ENCODE peak calls at places on chromosomes 1 and 21, in six cellular contexts. M is esophagus squamous epithelium, F is H1, Z is breast epithelium, C is A549, X is tibial nerve. H is an unnamed sample.

GRCh38 chr1:27487927-27488522 is 1.9 kb downstream of the WASF2 start:
- DNase-seq in M (no peak), F (no peak), Z (no peak), C (no peak), X (no peak), H (no peak)

GRCh38 chr1:205766570-205766969 is 8.7 kb downstream of the RAB29 start:
- DNase-seq in M (no peak), F (no peak), Z (no peak), C (no peak), X (no peak), H (no peak)

GRCh38 chr1:4655674-4656532 is 1.5 kb downstream of the AJAP1 start:
- DNase-seq in M (no peak), F (no peak), Z (no peak), C (peak), X (peak), H (no peak)

GRCh38 chr21:41361786-41362604 is at the start of gene MX2:
- DNase-seq in M (peak), F (no peak), Z (peak), C (no peak), X (peak), H (peak)

GRCh38 chr1:205515781-205516253 is 11.3 kb downstream of the CDK18 start:
- DNase-seq in M (no peak), F (no peak), Z (no peak), C (no peak), X (no peak), H (no peak)

GRCh38 chr21:31447477-31447876 is 103.4 kb upstream of the TIAM1 start:
- DNase-seq in M (no peak), F (no peak), Z (no peak), C (no peak), X (no peak), H (no peak)

GRCh38 chr1:9249534-9250335 is 15.2 kb downstream of the H6PD start:
- DNase-seq in M (no peak), F (no peak), Z (no peak), C (peak), X (no peak), H (peak)

GRCh38 chr21:32474179-32475059 is 61.9 kb downstream of the EVA1C start:
- DNase-seq in M (no peak), F (no peak), Z (no peak), C (no peak), X (no peak), H (peak)

GRCh38 chr1:58447047-58447446 is 99.5 kb downstream of the OMA1 start:
- DNase-seq in M (no peak), F (no peak), Z (no peak), C (no peak), X (no peak), H (no peak)

GRCh38 chr1:41751804-41752513 is 166.8 kb downstream of the HIVEP3 start:
- DNase-seq in M (no peak), F (no peak), Z (no peak), C (no peak), X (no peak), H (no peak)

GRCh38 chr1:151165281-151165737 is 393 bp downstream of the LYSMD1 start:
- DNase-seq in M (no peak), F (no peak), Z (no peak), C (peak), X (peak), H (no peak)

GRCh38 chr1:219465247-219466093 is 147.4 kb downstream of the ZC3H11B start:
- DNase-seq in M (no peak), F (no peak), Z (no peak), C (no peak), X (no peak), H (no peak)

GRCh38 chr1:46801323-46802055 is 2.6 kb downstream of the CYP4B1 start:
- DNase-seq in M (no peak), F (no peak), Z (no peak), C (no peak), X (no peak), H (no peak)

GRCh38 chr1:46800742-46801141 is 1.9 kb downstream of the CYP4B1 start:
- DNase-seq in M (no peak), F (no peak), Z (no peak), C (no peak), X (no peak), H (no peak)

GRCh38 chr1:46802901-46803574 is 4.2 kb downstream of the CYP4B1 start:
- DNase-seq in M (no peak), F (no peak), Z (no peak), C (no peak), X (no peak), H (no peak)

GRCh38 chr1:46804027-46804889 is 5.4 kb downstream of the CYP4B1 start:
- DNase-seq in M (no peak), F (no peak), Z (no peak), C (no peak), X (peak), H (no peak)

GRCh38 chr1:46802081-46802480 is 3.2 kb downstream of the CYP4B1 start:
- DNase-seq in M (no peak), F (no peak), Z (no peak), C (no peak), X (no peak), H (no peak)
- H3K27ac ChIP-seq in M (peak), F (no peak), Z (no peak), C (no peak), X (peak), H (no peak)

GRCh38 chr1:230142608-230143209 is 75.7 kb downstream of the GALNT2 start:
- DNase-seq in M (no peak), F (no peak), Z (no peak), C (no peak), X (no peak), H (no peak)
- TF ChIP-seq POLR2A in M (no peak), F (no peak), Z (no peak), C (no peak), X (no peak), H (no peak)

GRCh38 chr1:198638441-198638840 is 399 bp upstream of the PTPRC start:
- DNase-seq in M (no peak), F (no peak), Z (no peak), C (no peak), X (no peak), H (no peak)
- H3K27ac ChIP-seq in M (peak), F (no peak), Z (no peak), C (no peak), X (peak), H (peak)

GRCh38 chr1:16218674-16219071 is 6.2 kb upstream of the ARHGEF19 start:
- DNase-seq in M (no peak), F (no peak), Z (no peak), C (no peak), X (no peak), H (no peak)

GRCh38 chr1:16217061-16217785 is 4.8 kb upstream of the ARHGEF19 start:
- DNase-seq in M (peak), F (peak), Z (peak), C (peak), X (peak), H (peak)

GRCh38 chr1:16215882-16216753 is 3.7 kb upstream of the ARHGEF19 start:
- DNase-seq in M (peak), F (peak), Z (peak), C (peak), X (peak), H (peak)

GRCh38 chr1:16220101-16220500 is 7.6 kb upstream of the ARHGEF19 start:
- DNase-seq in M (no peak), F (no peak), Z (no peak), C (no peak), X (no peak), H (no peak)

DNA sequence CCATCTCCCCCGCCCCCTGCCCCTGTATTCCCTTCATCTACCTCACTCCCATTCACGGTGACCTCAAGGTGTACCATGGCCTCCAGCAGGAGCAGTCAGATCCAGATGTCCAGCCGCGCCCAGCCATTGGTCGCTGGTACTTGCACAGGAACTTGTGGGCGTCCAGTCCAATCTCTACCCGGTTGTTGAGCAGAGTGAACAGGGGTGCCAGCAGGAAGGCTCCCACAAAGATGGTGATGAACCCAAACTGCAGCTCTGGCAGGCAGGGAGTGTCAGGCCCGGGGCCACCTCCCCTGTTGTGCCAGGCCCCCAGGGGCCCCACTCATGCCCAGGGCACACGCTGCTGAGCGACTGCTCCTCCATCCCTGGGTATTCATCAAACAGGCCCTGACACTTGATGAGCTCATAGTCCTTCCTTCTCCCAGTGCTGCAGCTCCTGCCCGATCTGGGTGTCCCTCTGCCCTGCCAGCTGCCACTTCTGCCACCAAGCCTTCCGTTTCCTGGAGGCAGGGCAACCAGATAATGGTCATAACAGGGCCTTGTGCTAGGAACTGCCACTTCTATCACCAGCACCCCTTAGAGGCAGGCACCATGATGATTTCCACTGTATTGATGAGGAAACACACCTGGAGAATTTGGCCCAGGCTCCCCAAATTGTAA is 5.7 kb upstream of the ARHGEF19 start:
- DNase-seq in M (no peak), F (no peak), Z (no peak), C (no peak), X (no peak), H (no peak)
- TF ChIP-seq POLR2A in M (no peak), F (no peak), Z (no peak), C (no peak), X (no peak), H (no peak)

GRCh38 chr1:183125279-183125999 is 60.6 kb upstream of the LAMC2 start:
- DNase-seq in M (no peak), F (no peak), Z (no peak), C (no peak), X (no peak), H (no peak)
- H3K27ac ChIP-seq in M (peak), F (no peak), Z (peak), C (no peak), X (peak), H (no peak)

GRCh38 chr1:119725626-119726025 is 13.9 kb downstream of the PHGDH start:
- DNase-seq in M (no peak), F (no peak), Z (no peak), C (no peak), X (no peak), H (no peak)

GRCh38 chr1:119721933-119722332 is 10.2 kb downstream of the PHGDH start:
- DNase-seq in M (no peak), F (no peak), Z (no peak), C (no peak), X (no peak), H (no peak)

GRCh38 chr1:119728007-119728406 is 16.3 kb downstream of the PHGDH start:
- DNase-seq in M (no peak), F (no peak), Z (no peak), C (no peak), X (no peak), H (no peak)

GRCh38 chr1:119720866-119721440 is 9.2 kb downstream of the PHGDH start:
- DNase-seq in M (no peak), F (no peak), Z (no peak), C (no peak), X (no peak), H (no peak)

DNA sequence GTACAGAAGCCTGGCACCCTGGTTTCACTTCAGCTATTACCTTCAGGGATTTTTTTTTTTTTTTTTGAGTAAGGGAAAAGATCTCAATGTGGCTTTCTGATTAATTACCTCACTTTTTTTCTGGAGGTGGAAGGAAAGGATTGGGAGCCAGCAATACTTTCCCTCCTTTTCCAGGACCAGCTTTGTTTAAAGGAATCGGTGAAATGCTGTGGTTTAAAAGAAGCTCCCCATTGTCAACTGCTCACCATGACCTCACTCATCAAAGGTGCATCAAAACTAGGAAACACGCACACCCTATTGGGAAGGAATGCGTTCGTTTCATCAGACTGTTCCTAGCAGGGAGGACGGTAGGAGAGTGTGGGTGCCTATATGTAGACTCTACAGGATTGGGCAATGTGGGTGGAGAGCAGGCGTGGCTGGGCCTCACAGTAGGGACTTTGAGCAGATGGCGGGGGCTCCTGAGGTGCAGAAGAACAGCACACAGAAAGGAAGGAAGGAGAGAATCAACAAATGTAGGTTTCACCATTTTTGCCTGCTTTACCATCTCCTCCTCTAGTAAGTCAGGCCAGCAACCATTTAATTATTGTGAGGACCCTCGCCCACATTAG is 13.0 kb downstream of the PHGDH start:
- DNase-seq in M (no peak), F (no peak), Z (no peak), C (no peak), X (no peak), H (no peak)
- TF ChIP-seq POLR2A in M (no peak), F (no peak), Z (no peak), C (no peak), X (no peak), H (no peak)

GRCh38 chr21:44019568-44019958 is 7.5 kb downstream of the TRAPPC10 start:
- DNase-seq in M (no peak), F (no peak), Z (no peak), C (no peak), X (no peak), H (no peak)

GRCh38 chr21:44018813-44019567 is 6.9 kb downstream of the TRAPPC10 start:
- DNase-seq in M (no peak), F (no peak), Z (no peak), C (no peak), X (no peak), H (no peak)

GRCh38 chr21:44018127-44018526 is 6.0 kb downstream of the TRAPPC10 start:
- DNase-seq in M (no peak), F (no peak), Z (no peak), C (no peak), X (no peak), H (no peak)

GRCh38 chr21:44021064-44021463 is 9.0 kb downstream of the TRAPPC10 start:
- DNase-seq in M (no peak), F (no peak), Z (no peak), C (no peak), X (no peak), H (no peak)

GRCh38 chr21:44020551-44020950 is 8.4 kb downstream of the TRAPPC10 start:
- DNase-seq in M (no peak), F (no peak), Z (no peak), C (no peak), X (no peak), H (no peak)
- H3K27ac ChIP-seq in M (no peak), F (no peak), Z (no peak), C (no peak), X (no peak), H (peak)

H was measured in stomach.